ENCODE peak calls at places on chromosome 7, in ten cellular contexts. E is germinal center; W is nephron progenitor cell; Y is ELF-1; C is GM19239; S is COR-L47; M is adipocyte; X is H9; V is nucleus accumbens; T is naive thymus-derived CD8-positive, alpha-beta T cell. D is an unnamed sample.

GRCh38 chr7:159122276-159122675 is 22.4 kb downstream of the VIPR2 start:
- DNase-seq in E (no peak), V (no peak), W (no peak), X (peak; percentile 10), M (no peak), C (no peak), S (no peak), Y (no peak), T (no peak), D (no peak)

GRCh38 chr7:159068893-159069448 is 75.7 kb downstream of the VIPR2 start:
- DNase-seq in Y (no peak), E (no peak), X (no peak), S (no peak), T (no peak), V (no peak), W (no peak), M (no peak), C (no peak), D (no peak)

GRCh38 chr7:74084722-74085578 is 1.3 kb downstream of the LIMK1 start:
- DNase-seq in V (no peak), M (no peak), E (no peak), X (peak; percentile 24), S (no peak), T (no peak), Y (no peak), W (no peak), C (no peak), D (no peak)

GRCh38 chr7:13414661-13415105 is 574.8 kb downstream of the ETV1 start:
- DNase-seq in S (no peak), M (peak; percentile 3), X (no peak), E (no peak), C (no peak), W (no peak), Y (no peak), V (no peak), T (no peak), D (peak; percentile 60)

GRCh38 chr7:151626422-151627115 is 106.9 kb upstream of the RHEB start:
- DNase-seq in X (peak; percentile 65), S (peak; percentile 63), Y (peak; percentile 37), T (peak; percentile 73), E (no peak), M (no peak), V (no peak), C (no peak), W (peak; percentile 21), D (peak; percentile 65)

GRCh38 chr7:28700790-28701203 is 257.3 kb downstream of the TRIL start:
- DNase-seq in T (no peak), S (peak; percentile 45), E (no peak), W (no peak), C (no peak), X (no peak), M (peak; percentile 42), Y (no peak), V (no peak), D (peak; percentile 40)

GRCh38 chr7:42189535-42189934 is 47.5 kb downstream of the GLI3 start:
- DNase-seq in M (no peak), V (no peak), T (no peak), X (no peak), E (no peak), W (no peak), S (no peak), C (no peak), Y (no peak), D (no peak)

GRCh38 chr7:148637094-148637493 is 46.5 kb downstream of the C7orf33 start:
- DNase-seq in M (no peak), Y (no peak), V (no peak), T (no peak), C (no peak), W (no peak), S (no peak), X (no peak), E (no peak), D (no peak)

GRCh38 chr7:149772236-149772820 is 1.1 kb downstream of the ZNF467 start:
- DNase-seq in C (peak; percentile 55), E (peak; percentile 33), W (peak; percentile 70), S (peak; percentile 28), X (peak; percentile 54), V (peak; percentile 59), T (peak; percentile 68), Y (no peak), M (no peak), D (peak; percentile 45)

GRCh38 chr7:75049817-75050216 is 23.8 kb downstream of the RCC1L start:
- DNase-seq in X (no peak), E (no peak), M (no peak), T (no peak), V (no peak), C (no peak), Y (no peak), W (no peak), S (no peak), D (no peak)

GRCh38 chr7:157992511-157993160 is 595.0 kb downstream of the PTPRN2 start:
- DNase-seq in C (no peak), V (no peak), W (no peak), S (no peak), M (no peak), X (no peak), Y (no peak), E (no peak), T (no peak), D (no peak)

GRCh38 chr7:137757146-137757925 is 89.4 kb downstream of the DGKI start:
- DNase-seq in X (no peak), Y (no peak), M (no peak), W (no peak), T (no peak), V (no peak), E (no peak), C (no peak), S (no peak), D (no peak)

GRCh38 chr7:41998041-41998440 is 239.0 kb downstream of the GLI3 start:
- DNase-seq in S (no peak), E (no peak), C (no peak), Y (no peak), V (no peak), M (no peak), X (no peak), T (no peak), W (no peak), D (no peak)

GRCh38 chr7:128236924-128237586 is 4.0 kb upstream of the LEP start:
- DNase-seq in Y (no peak), S (no peak), C (no peak), T (no peak), V (no peak), W (no peak), E (no peak), X (no peak), M (peak; percentile 4), D (peak; percentile 59)

GRCh38 chr7:81445462-81445861 is 324.4 kb downstream of the HGF start:
- DNase-seq in V (no peak), S (no peak), W (no peak), Y (no peak), C (no peak), T (no peak), X (no peak), E (no peak), M (peak; percentile 24), D (no peak)

GRCh38 chr7:7553386-7553785 is 13.3 kb upstream of the MIOS start:
- DNase-seq in Y (no peak), W (no peak), X (no peak), E (no peak), C (no peak), M (no peak), T (no peak), S (no peak), V (no peak), D (no peak)